ENCODE peak calls at places on chromosomes 6 and 20, in eight cellular contexts. One of them, this sample, is unnamed.

GRCh38 chr6:48078092-48078491 is 32.9 kb downstream of the PTCHD4 start:
- DNase-seq in ovary: no peak
- DNase-seq in endothelial cell of umbilical vein: no peak
- DNase-seq in spleen: no peak
- DNase-seq in breast epithelium: no peak
- DNase-seq in IMR-90: no peak
- DNase-seq in esophagus squamous epithelium: no peak
- DNase-seq in adrenal gland: no peak
- DNase-seq in this sample: no peak

GRCh38 chr6:89580997-89581666 is 57.4 kb downstream of the LYRM2 start:
- DNase-seq in ovary: no peak
- DNase-seq in endothelial cell of umbilical vein: no peak
- DNase-seq in spleen: no peak
- DNase-seq in breast epithelium: no peak
- DNase-seq in IMR-90: no peak
- DNase-seq in esophagus squamous epithelium: no peak
- DNase-seq in adrenal gland: no peak
- DNase-seq in this sample: no peak

GRCh38 chr20:49572857-49573256 is 4.9 kb upstream of the PTGIS start:
- DNase-seq in ovary: no peak
- DNase-seq in endothelial cell of umbilical vein: peak; percentile 56
- DNase-seq in spleen: no peak
- DNase-seq in breast epithelium: no peak
- DNase-seq in IMR-90: no peak
- DNase-seq in esophagus squamous epithelium: no peak
- DNase-seq in adrenal gland: peak; percentile 18
- DNase-seq in this sample: no peak

GRCh38 chr6:44646355-44646754 is 258.8 kb downstream of the CDC5L start:
- DNase-seq in ovary: no peak
- DNase-seq in endothelial cell of umbilical vein: no peak
- DNase-seq in spleen: no peak
- DNase-seq in breast epithelium: no peak
- DNase-seq in IMR-90: peak; percentile 19
- DNase-seq in esophagus squamous epithelium: no peak
- DNase-seq in adrenal gland: no peak
- DNase-seq in this sample: no peak

GRCh38 chr6:845581-845980 is 152.6 kb upstream of the EXOC2 start:
- DNase-seq in ovary: no peak
- DNase-seq in endothelial cell of umbilical vein: no peak
- DNase-seq in spleen: no peak
- DNase-seq in breast epithelium: no peak
- DNase-seq in IMR-90: no peak
- DNase-seq in esophagus squamous epithelium: no peak
- DNase-seq in adrenal gland: no peak
- DNase-seq in this sample: no peak

GRCh38 chr6:168280020-168280898 is 39.3 kb downstream of the DACT2 start:
- DNase-seq in ovary: no peak
- DNase-seq in endothelial cell of umbilical vein: no peak
- DNase-seq in spleen: peak; percentile 53
- DNase-seq in breast epithelium: no peak
- DNase-seq in IMR-90: no peak
- DNase-seq in esophagus squamous epithelium: no peak
- DNase-seq in adrenal gland: no peak
- DNase-seq in this sample: no peak

GRCh38 chr6:11366183-11366933 is 133.9 kb upstream of the NEDD9 start:
- DNase-seq in ovary: no peak
- DNase-seq in endothelial cell of umbilical vein: peak; percentile 11
- DNase-seq in spleen: no peak
- DNase-seq in breast epithelium: no peak
- DNase-seq in IMR-90: no peak
- DNase-seq in esophagus squamous epithelium: no peak
- DNase-seq in adrenal gland: no peak
- DNase-seq in this sample: no peak

GRCh38 chr6:14817068-14817467 is 428.8 kb upstream of the JARID2 start:
- DNase-seq in ovary: no peak
- DNase-seq in endothelial cell of umbilical vein: no peak
- DNase-seq in spleen: no peak
- DNase-seq in breast epithelium: no peak
- DNase-seq in IMR-90: no peak
- DNase-seq in esophagus squamous epithelium: no peak
- DNase-seq in adrenal gland: no peak
- DNase-seq in this sample: no peak

GRCh38 chr6:88008821-88009220 is 38.8 kb upstream of the SPACA1 start:
- DNase-seq in ovary: no peak
- DNase-seq in endothelial cell of umbilical vein: no peak
- DNase-seq in spleen: no peak
- DNase-seq in breast epithelium: no peak
- DNase-seq in IMR-90: no peak
- DNase-seq in esophagus squamous epithelium: no peak
- DNase-seq in adrenal gland: no peak
- DNase-seq in this sample: no peak

GRCh38 chr20:62359491-62360121 is 7.5 kb downstream of the LAMA5 start:
- DNase-seq in ovary: no peak
- DNase-seq in endothelial cell of umbilical vein: peak; percentile 79
- DNase-seq in spleen: no peak
- DNase-seq in breast epithelium: no peak
- DNase-seq in IMR-90: no peak
- DNase-seq in esophagus squamous epithelium: no peak
- DNase-seq in adrenal gland: no peak
- DNase-seq in this sample: no peak

GRCh38 chr20:62356948-62357667 is 10.0 kb downstream of the LAMA5 start:
- DNase-seq in ovary: peak; percentile 79
- DNase-seq in endothelial cell of umbilical vein: peak; percentile 84
- DNase-seq in spleen: no peak
- DNase-seq in breast epithelium: no peak
- DNase-seq in IMR-90: peak; percentile 66
- DNase-seq in esophagus squamous epithelium: no peak
- DNase-seq in adrenal gland: peak; percentile 85
- DNase-seq in this sample: no peak

GRCh38 chr20:62357681-62358080 is 9.4 kb downstream of the LAMA5 start:
- DNase-seq in ovary: no peak
- DNase-seq in endothelial cell of umbilical vein: no peak
- DNase-seq in spleen: no peak
- DNase-seq in breast epithelium: no peak
- DNase-seq in IMR-90: no peak
- DNase-seq in esophagus squamous epithelium: no peak
- DNase-seq in adrenal gland: no peak
- DNase-seq in this sample: no peak

GRCh38 chr20:62358171-62358719 is 8.9 kb downstream of the LAMA5 start:
- DNase-seq in ovary: no peak
- DNase-seq in endothelial cell of umbilical vein: peak; percentile 65
- DNase-seq in spleen: no peak
- DNase-seq in breast epithelium: no peak
- DNase-seq in IMR-90: no peak
- DNase-seq in esophagus squamous epithelium: no peak
- DNase-seq in adrenal gland: peak; percentile 88
- DNase-seq in this sample: no peak

GRCh38 chr20:62358728-62359490 is 8.2 kb downstream of the LAMA5 start:
- DNase-seq in ovary: no peak
- DNase-seq in endothelial cell of umbilical vein: no peak
- DNase-seq in spleen: no peak
- DNase-seq in breast epithelium: no peak
- DNase-seq in IMR-90: no peak
- DNase-seq in esophagus squamous epithelium: no peak
- DNase-seq in adrenal gland: no peak
- DNase-seq in this sample: no peak
- TF ChIP-seq POLR2A in ovary: no peak
- TF ChIP-seq POLR2A in endothelial cell of umbilical vein: no peak
- TF ChIP-seq POLR2A in spleen: no peak
- TF ChIP-seq POLR2A in breast epithelium: no peak
- TF ChIP-seq POLR2A in IMR-90: no peak
- TF ChIP-seq POLR2A in esophagus squamous epithelium: no peak
- TF ChIP-seq POLR2A in adrenal gland: no peak
- TF ChIP-seq POLR2A in this sample: no peak

DNA sequence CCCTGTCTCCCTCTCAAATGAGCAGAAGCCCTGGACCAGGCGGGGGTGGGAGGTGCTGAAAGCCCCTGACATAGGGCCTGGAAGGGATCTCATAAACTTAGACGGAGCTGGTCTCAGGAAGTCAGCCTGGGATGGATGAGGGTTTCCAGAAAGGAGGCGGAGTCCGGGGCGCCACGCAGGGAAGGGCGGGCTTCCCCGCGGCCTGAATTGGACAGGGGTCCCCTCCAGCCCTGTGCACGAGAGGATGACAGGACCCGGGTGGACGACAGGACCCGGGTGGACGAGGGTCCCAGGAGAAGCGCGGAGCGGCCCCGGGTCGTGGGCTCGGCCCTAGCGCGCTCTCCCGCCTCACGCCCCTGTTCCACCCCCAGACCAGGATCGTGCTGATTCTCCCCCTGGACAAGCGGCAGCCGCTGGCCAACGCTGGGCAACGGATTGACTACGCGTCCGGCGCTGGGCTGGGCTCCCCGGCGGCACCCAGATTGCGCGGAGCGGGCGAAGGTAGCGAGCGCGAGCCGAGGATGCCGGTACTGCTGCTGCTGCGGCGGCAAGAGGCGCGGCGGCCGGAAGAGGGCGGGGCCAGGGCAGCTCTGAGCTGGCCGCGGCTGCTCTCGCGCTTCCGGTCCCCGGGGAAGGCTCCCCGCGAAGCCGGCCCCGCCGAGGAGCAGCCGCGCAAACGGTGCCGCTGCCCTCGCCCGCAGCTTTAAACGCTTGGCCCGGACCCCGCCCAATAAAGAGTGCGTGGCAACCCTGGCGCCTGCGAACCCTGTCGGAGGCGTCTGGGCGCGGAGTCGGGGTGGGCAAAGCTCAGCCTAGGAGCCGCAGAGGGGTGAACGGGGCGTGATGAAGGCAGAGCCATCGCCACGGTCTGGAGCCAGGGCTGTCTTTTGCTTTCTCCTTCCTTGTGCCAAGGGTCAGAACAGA is 1.3 kb downstream of the C20orf144 start:
- DNase-seq in ovary: peak; percentile 88
- DNase-seq in endothelial cell of umbilical vein: peak; percentile 43
- DNase-seq in spleen: peak; percentile 99
- DNase-seq in breast epithelium: peak; percentile 69
- DNase-seq in IMR-90: peak; percentile 60
- DNase-seq in esophagus squamous epithelium: no peak
- DNase-seq in adrenal gland: peak; percentile 83
- DNase-seq in this sample: no peak
- TF ChIP-seq POLR2A in ovary: no peak
- TF ChIP-seq POLR2A in endothelial cell of umbilical vein: peak; percentile 79
- TF ChIP-seq POLR2A in spleen: no peak
- TF ChIP-seq POLR2A in breast epithelium: peak; percentile 49
- TF ChIP-seq POLR2A in IMR-90: peak; percentile 46
- TF ChIP-seq POLR2A in esophagus squamous epithelium: peak; percentile 74
- TF ChIP-seq POLR2A in adrenal gland: peak; percentile 57
- TF ChIP-seq POLR2A in this sample: no peak

GRCh38 chr6:2989332-2990178 is 10.1 kb upstream of the NQO2 start:
- DNase-seq in ovary: peak; percentile 77
- DNase-seq in endothelial cell of umbilical vein: peak; percentile 96
- DNase-seq in spleen: peak; percentile 89
- DNase-seq in breast epithelium: peak; percentile 78
- DNase-seq in IMR-90: peak; percentile 95
- DNase-seq in esophagus squamous epithelium: peak; percentile 83
- DNase-seq in adrenal gland: peak; percentile 96
- DNase-seq in this sample: peak; percentile 83

GRCh38 chr6:2988426-2989331 is 11.0 kb upstream of the NQO2 start:
- DNase-seq in ovary: peak; percentile 90
- DNase-seq in endothelial cell of umbilical vein: peak; percentile 98
- DNase-seq in spleen: peak; percentile 98
- DNase-seq in breast epithelium: peak; percentile 88
- DNase-seq in IMR-90: peak; percentile 95
- DNase-seq in esophagus squamous epithelium: peak; percentile 57
- DNase-seq in adrenal gland: peak; percentile 97
- DNase-seq in this sample: peak; percentile 91

GRCh38 chr6:2984738-2985381 is 13.5 kb upstream of the SERPINB6 start:
- DNase-seq in ovary: no peak
- DNase-seq in endothelial cell of umbilical vein: no peak
- DNase-seq in spleen: no peak
- DNase-seq in breast epithelium: no peak
- DNase-seq in IMR-90: no peak
- DNase-seq in esophagus squamous epithelium: no peak
- DNase-seq in adrenal gland: peak; percentile 42
- DNase-seq in this sample: no peak

GRCh38 chr6:2988076-2988425 is 11.6 kb upstream of the NQO2 start:
- DNase-seq in ovary: no peak
- DNase-seq in endothelial cell of umbilical vein: no peak
- DNase-seq in spleen: no peak
- DNase-seq in breast epithelium: no peak
- DNase-seq in IMR-90: no peak
- DNase-seq in esophagus squamous epithelium: no peak
- DNase-seq in adrenal gland: no peak
- DNase-seq in this sample: no peak

DNA sequence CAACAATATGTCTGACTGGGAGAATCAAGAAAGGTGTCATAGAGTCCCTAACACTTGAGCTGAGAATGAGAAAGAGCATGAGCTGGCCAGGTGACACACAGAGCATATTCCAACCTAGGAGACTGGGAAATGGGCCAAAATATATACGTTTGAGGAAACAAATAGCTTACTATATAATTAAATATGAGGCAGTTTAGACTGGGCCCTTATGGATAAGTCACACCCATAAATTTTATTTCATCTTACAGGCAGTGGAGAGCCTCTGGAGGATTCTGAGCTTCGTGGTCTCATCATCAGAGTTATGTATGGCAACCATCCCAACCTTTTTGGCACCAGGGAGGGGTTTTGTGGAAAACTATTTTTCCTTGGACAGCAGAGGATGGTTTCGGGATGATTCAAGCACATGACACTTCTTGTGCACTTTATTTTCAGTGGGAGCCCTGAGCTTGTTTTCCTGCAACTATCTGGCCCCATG is 12.9 kb upstream of the NQO2 start:
- DNase-seq in ovary: no peak
- DNase-seq in endothelial cell of umbilical vein: no peak
- DNase-seq in spleen: no peak
- DNase-seq in breast epithelium: no peak
- DNase-seq in IMR-90: peak; percentile 92
- DNase-seq in esophagus squamous epithelium: no peak
- DNase-seq in adrenal gland: no peak
- DNase-seq in this sample: no peak
- TF ChIP-seq POLR2A in ovary: no peak
- TF ChIP-seq POLR2A in endothelial cell of umbilical vein: no peak
- TF ChIP-seq POLR2A in spleen: no peak
- TF ChIP-seq POLR2A in breast epithelium: no peak
- TF ChIP-seq POLR2A in IMR-90: no peak
- TF ChIP-seq POLR2A in esophagus squamous epithelium: no peak
- TF ChIP-seq POLR2A in adrenal gland: no peak
- TF ChIP-seq POLR2A in this sample: no peak

DNA sequence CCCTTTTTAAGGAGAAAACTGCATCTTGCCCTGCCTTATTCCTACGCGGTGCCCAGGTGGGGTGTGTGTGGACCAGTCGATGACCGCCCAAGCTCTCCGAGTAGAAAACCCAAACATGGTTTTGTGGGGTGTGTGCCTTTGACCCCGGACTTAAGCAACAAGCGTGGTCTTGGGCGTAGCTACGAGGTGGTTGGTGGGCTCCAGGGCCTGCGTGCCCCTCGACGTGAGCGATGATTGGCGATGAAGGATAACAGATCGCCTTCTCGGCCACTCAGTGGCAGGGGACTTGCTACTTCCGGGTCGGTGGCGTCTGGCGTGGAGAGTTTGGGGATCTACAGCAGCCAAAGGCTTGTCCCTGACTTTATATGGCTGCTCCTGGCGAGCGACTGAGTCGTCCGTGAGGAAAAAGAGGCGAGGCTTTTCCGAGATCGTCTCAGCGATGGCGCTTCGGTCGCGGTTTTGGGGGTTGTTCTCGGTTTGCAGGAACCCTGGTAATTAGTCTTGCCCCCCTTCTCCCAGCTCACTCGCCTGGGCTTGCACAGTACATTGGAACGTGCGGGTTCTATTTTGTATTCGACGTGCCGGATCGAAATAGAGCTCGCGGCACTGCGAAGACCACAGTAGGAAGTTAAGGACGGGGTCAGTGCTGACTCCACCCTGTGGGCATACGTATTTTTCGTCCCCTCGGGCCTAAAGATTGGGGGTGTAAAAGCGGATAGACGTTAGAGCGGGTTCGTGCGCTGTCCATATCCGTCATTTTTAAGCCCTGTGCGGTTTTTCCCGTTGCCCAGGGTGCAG is at the start of gene MRPL18:
- DNase-seq in ovary: peak; percentile 93
- DNase-seq in endothelial cell of umbilical vein: peak; percentile 98
- DNase-seq in spleen: peak; percentile 96
- DNase-seq in breast epithelium: peak; percentile 91
- DNase-seq in IMR-90: peak; percentile 98
- DNase-seq in esophagus squamous epithelium: peak; percentile 70
- DNase-seq in adrenal gland: peak; percentile 97
- DNase-seq in this sample: peak; percentile 95
- TF ChIP-seq POLR2A in ovary: peak; percentile 45
- TF ChIP-seq POLR2A in endothelial cell of umbilical vein: peak; percentile 82
- TF ChIP-seq POLR2A in spleen: no peak
- TF ChIP-seq POLR2A in breast epithelium: no peak
- TF ChIP-seq POLR2A in IMR-90: peak; percentile 83
- TF ChIP-seq POLR2A in esophagus squamous epithelium: peak; percentile 59
- TF ChIP-seq POLR2A in adrenal gland: peak; percentile 70
- TF ChIP-seq POLR2A in this sample: peak; percentile 26